ENCODE peak calls at places on chromosomes 16 and 17, in eight cellular contexts. H is activated CD4-positive, alpha-beta T cell treated with anti-CD3 and anti-CD28 coated beads for 1 hour; X is HEK293T; Y is effector CD4-positive, alpha-beta T cell; K is PC-9; R is NCI-H2171; U is NCI-H1436; V is aorta. P is an unnamed sample.

GRCh38 chr16:21952040-21952792 is 945 bp upstream of the UQCRC2 start:
- DNase-seq in X (peak), U (peak), R (peak), V (peak), K (peak), H (peak), Y (peak), P (peak)

GRCh38 chr16:87160218-87160617 is 157.0 kb downstream of the C16orf95 start:
- DNase-seq in R (no peak), K (no peak), X (no peak), H (no peak), V (no peak), U (no peak), Y (no peak), P (no peak)

GRCh38 chr17:68248199-68248825 is 469 bp downstream of the AMZ2 start:
- DNase-seq in V (peak), H (no peak), X (no peak), K (no peak), Y (no peak), R (peak), U (peak), P (no peak)

GRCh38 chr16:16124974-16125373 is 98.3 kb downstream of the ABCC6 start:
- DNase-seq in H (no peak), R (no peak), X (no peak), V (no peak), K (no peak), Y (no peak), U (no peak), P (no peak)

GRCh38 chr16:78666318-78666717 is 566.9 kb downstream of the WWOX start:
- DNase-seq in K (no peak), V (no peak), Y (no peak), H (no peak), R (no peak), U (no peak), X (no peak), P (no peak)

GRCh38 chr17:48045270-48046001 is 2.7 kb upstream of the NFE2L1 start:
- DNase-seq in R (peak), K (no peak), V (no peak), H (no peak), Y (no peak), U (no peak), X (no peak), P (no peak)

GRCh38 chr16:23836404-23837291 is 865 bp downstream of the PRKCB start:
- DNase-seq in Y (peak), H (peak), V (peak), U (no peak), X (peak), R (no peak), K (no peak), P (peak)

GRCh38 chr16:28112908-28113307 is 49.4 kb upstream of the GSG1L start:
- DNase-seq in X (no peak), H (no peak), Y (no peak), V (no peak), R (no peak), U (no peak), K (no peak), P (no peak)

GRCh38 chr17:56894859-56895455 is 18.9 kb downstream of the TRIM25 start:
- DNase-seq in U (no peak), X (no peak), R (no peak), K (no peak), V (no peak), Y (no peak), H (no peak), P (no peak)

GRCh38 chr16:48511071-48511540 is 98.9 kb downstream of the N4BP1 start:
- DNase-seq in H (no peak), Y (no peak), V (no peak), R (no peak), K (no peak), X (no peak), U (no peak), P (no peak)

GRCh38 chr16:10988164-10988803 is 43.9 kb downstream of the CLEC16A start:
- DNase-seq in Y (no peak), U (no peak), R (no peak), H (peak), V (no peak), K (peak), X (peak), P (no peak)

GRCh38 chr16:87043273-87044030 is 273.7 kb downstream of the C16orf95 start:
- DNase-seq in U (no peak), K (no peak), X (no peak), V (no peak), R (peak), Y (no peak), H (no peak), P (no peak)

GRCh38 chr16:81740163-81740562 is 38.9 kb upstream of the PLCG2 start:
- DNase-seq in H (no peak), V (no peak), Y (no peak), R (no peak), K (no peak), U (no peak), X (no peak), P (no peak)

GRCh38 chr16:684067-684794 is at the start of gene JMJD8:
- DNase-seq in R (peak), Y (peak), U (peak), H (peak), K (peak), X (peak), V (peak), P (peak)

GRCh38 chr17:76538281-76538931 is 897 bp upstream of the CYGB start:
- DNase-seq in K (no peak), R (no peak), Y (no peak), V (peak), H (no peak), U (no peak), X (no peak), P (no peak)

GRCh38 chr16:69469807-69470561 is 45.6 kb downstream of the CYB5B start:
- DNase-seq in K (no peak), H (no peak), X (no peak), Y (no peak), R (no peak), V (no peak), U (no peak), P (no peak)

GRCh38 chr17:37516131-37516561 is 26.5 kb downstream of the DUSP14 start:
- DNase-seq in R (no peak), U (no peak), V (no peak), X (no peak), K (no peak), Y (no peak), H (no peak), P (no peak)

GRCh38 chr17:37019117-37019744 is 70.5 kb downstream of the AATF start:
- DNase-seq in R (no peak), Y (no peak), V (no peak), K (no peak), U (peak), H (no peak), X (no peak), P (no peak)

GRCh38 chr17:36835036-36835435 is 102.2 kb upstream of the LHX1 start:
- DNase-seq in V (no peak), Y (no peak), H (no peak), U (no peak), R (no peak), K (no peak), X (no peak), P (no peak)

GRCh38 chr17:32503251-32504165 is 16.7 kb downstream of the CDK5R1 start:
- DNase-seq in H (no peak), V (no peak), X (no peak), Y (peak), K (peak), U (no peak), R (no peak), P (peak)

GRCh38 chr17:82424001-82424862 is 5.8 kb upstream of the OGFOD3 start:
- DNase-seq in R (no peak), H (no peak), X (peak), U (peak), K (peak), V (peak), Y (peak), P (peak)

GRCh38 chr17:45759761-45760160 is 24.4 kb upstream of the CRHR1 start:
- DNase-seq in K (no peak), Y (no peak), R (no peak), V (no peak), X (peak), U (no peak), H (no peak), P (no peak)

GRCh38 chr16:47492428-47493357 is 31.6 kb downstream of the PHKB start:
- DNase-seq in R (peak), X (peak), K (no peak), V (peak), H (no peak), Y (no peak), U (no peak), P (no peak)

GRCh38 chr16:85396879-85397871 is 215.9 kb upstream of the GSE1 start:
- DNase-seq in K (peak), U (peak), X (no peak), V (peak), R (peak), Y (no peak), H (no peak), P (no peak)

GRCh38 chr16:66250686-66251405 is 115.6 kb upstream of the CDH5 start:
- DNase-seq in X (no peak), H (no peak), R (no peak), K (no peak), Y (no peak), U (no peak), V (peak), P (no peak)

GRCh38 chr16:23506606-23506994 is 3.7 kb downstream of the GGA2 start:
- DNase-seq in H (no peak), Y (no peak), V (no peak), K (no peak), U (no peak), X (no peak), R (no peak), P (no peak)

P was measured in naive thymus-derived CD8-positive, alpha-beta T cell.